ENCODE peak calls at places on chromosome 11, in eight cellular contexts. K, L, F, I, X, C, U and W are unnamed samples.

GRCh38 chr11:6596237-6596877 is 7.1 kb downstream of the RRP8 start:
- DNase-seq in L (no peak), C (no peak), U (no peak), I (no peak), F (no peak), X (no peak), K (no peak), W (no peak)

GRCh38 chr11:123674297-123674696 is 19.9 kb upstream of the SCN3B start:
- DNase-seq in U (no peak), C (no peak), I (no peak), X (peak), F (no peak), K (no peak), L (no peak), W (no peak)

GRCh38 chr11:8099291-8099899 is 18.4 kb downstream of the TUB start:
- DNase-seq in C (peak), I (peak), F (peak), L (peak), K (peak), X (peak), U (peak), W (peak)

GRCh38 chr11:57679396-57679795 is 11.5 kb downstream of the ZDHHC5 start:
- DNase-seq in C (no peak), L (no peak), X (peak), U (no peak), K (no peak), I (no peak), F (no peak), W (no peak)

GRCh38 chr11:69525516-69526452 is 44.3 kb downstream of the LINC01488 start:
- DNase-seq in L (no peak), I (no peak), U (no peak), K (no peak), C (no peak), X (no peak), F (no peak), W (no peak)

GRCh38 chr11:116876656-116877055 is 39.2 kb upstream of the APOA1 start:
- DNase-seq in K (no peak), U (no peak), L (no peak), I (no peak), X (no peak), F (no peak), C (no peak), W (no peak)

GRCh38 chr11:115325523-115325922 is 178.7 kb downstream of the CADM1 start:
- DNase-seq in C (no peak), I (no peak), U (no peak), X (no peak), L (no peak), F (no peak), K (no peak), W (no peak)

GRCh38 chr11:134645576-134645975 is 233.5 kb upstream of the B3GAT1 start:
- DNase-seq in F (no peak), I (no peak), L (no peak), C (no peak), U (no peak), K (peak), X (no peak), W (no peak)

GRCh38 chr11:17734418-17734911 is at the start of gene KCNC1:
- DNase-seq in I (peak), K (no peak), L (no peak), F (peak), X (no peak), C (peak), U (no peak), W (no peak)

GRCh38 chr11:47645500-47645899 is 3.1 kb upstream of the MTCH2 start:
- DNase-seq in K (no peak), L (no peak), C (no peak), X (no peak), U (no peak), F (no peak), I (no peak), W (no peak)

GRCh38 chr11:43561832-43562231 is 118.7 kb upstream of the HSD17B12 start:
- DNase-seq in X (no peak), I (no peak), C (no peak), F (no peak), K (no peak), U (no peak), L (no peak), W (no peak)

GRCh38 chr11:43573233-43573632 is 107.3 kb upstream of the HSD17B12 start:
- DNase-seq in F (peak), K (no peak), C (peak), U (peak), I (no peak), X (no peak), L (no peak), W (no peak)

DNA sequence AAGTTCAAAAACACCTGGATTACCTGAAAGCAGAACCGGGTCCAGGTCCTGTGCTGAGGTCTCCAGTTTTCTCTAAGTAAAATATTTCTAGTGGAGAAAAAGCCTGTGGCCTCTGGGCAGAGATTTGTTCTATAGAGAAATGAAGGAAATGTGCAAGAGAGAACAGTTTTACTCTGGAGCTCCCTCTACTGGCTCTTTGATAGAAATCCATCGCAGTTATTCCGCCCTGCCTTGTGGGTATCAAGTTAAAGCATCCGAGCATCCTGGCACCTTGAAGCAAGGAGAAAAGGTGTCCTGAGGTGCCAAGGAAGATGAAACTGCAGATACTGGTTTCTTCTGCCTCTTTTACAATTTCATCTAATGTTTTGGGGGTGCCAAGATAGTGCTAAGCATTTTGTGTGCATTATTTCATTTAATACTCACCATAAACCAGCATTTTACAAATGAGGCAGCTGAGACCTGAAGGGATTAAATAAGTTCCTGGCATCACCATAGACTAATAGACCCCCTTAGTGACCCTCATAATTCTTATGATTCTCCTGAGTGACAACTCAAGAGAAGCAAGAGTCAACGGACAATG is 113.1 kb upstream of the HSD17B12 start:
- DNase-seq in X (peak), K (no peak), I (peak), F (no peak), L (peak), C (no peak), U (peak), W (peak)
- TF ChIP-seq CTCF in X (peak), K (no peak), I (peak), F (peak), L (peak), C (peak), U (peak), W (peak)

DNA sequence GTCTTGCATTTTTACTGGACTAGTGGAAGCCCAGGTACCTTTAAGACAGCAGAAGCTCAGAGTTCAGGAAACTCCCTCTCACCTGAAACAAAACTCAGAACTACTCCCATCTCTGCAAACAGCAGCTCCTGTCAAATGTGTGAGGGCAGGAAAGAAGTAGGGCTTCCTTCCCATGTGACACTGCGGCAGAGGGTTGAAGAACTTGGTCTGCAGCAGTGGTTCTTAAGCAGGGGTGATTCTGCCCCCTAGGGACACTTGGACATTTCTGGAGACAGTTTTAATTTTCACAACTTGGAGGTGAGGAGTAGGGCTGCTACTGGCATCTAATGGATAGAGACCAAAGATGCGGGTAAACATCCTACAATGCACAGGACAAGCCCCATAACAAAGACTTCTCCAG is 63.4 kb downstream of the RCN1 start:
- DNase-seq in X (no peak), L (no peak), U (peak), I (peak), C (no peak), K (no peak), F (no peak), W (peak)
- TF ChIP-seq CTCF in X (no peak), L (peak), U (peak), I (peak), C (no peak), K (no peak), F (no peak), W (peak)

GRCh38 chr11:76808158-76808557 is 25.0 kb downstream of the TSKU start:
- DNase-seq in C (no peak), U (no peak), X (no peak), L (no peak), F (no peak), I (no peak), K (no peak), W (no peak)

GRCh38 chr11:76808996-76809395 is 25.8 kb downstream of the TSKU start:
- DNase-seq in F (no peak), C (no peak), L (no peak), K (no peak), U (no peak), X (no peak), I (no peak), W (no peak)

GRCh38 chr11:76807206-76807875 is 24.2 kb downstream of the TSKU start:
- DNase-seq in C (peak), U (no peak), F (peak), L (peak), I (peak), K (peak), X (no peak), W (peak)

GRCh38 chr11:76811259-76811658 is 28.1 kb downstream of the TSKU start:
- DNase-seq in X (no peak), C (no peak), I (no peak), K (no peak), F (no peak), L (no peak), U (no peak), W (no peak)

DNA sequence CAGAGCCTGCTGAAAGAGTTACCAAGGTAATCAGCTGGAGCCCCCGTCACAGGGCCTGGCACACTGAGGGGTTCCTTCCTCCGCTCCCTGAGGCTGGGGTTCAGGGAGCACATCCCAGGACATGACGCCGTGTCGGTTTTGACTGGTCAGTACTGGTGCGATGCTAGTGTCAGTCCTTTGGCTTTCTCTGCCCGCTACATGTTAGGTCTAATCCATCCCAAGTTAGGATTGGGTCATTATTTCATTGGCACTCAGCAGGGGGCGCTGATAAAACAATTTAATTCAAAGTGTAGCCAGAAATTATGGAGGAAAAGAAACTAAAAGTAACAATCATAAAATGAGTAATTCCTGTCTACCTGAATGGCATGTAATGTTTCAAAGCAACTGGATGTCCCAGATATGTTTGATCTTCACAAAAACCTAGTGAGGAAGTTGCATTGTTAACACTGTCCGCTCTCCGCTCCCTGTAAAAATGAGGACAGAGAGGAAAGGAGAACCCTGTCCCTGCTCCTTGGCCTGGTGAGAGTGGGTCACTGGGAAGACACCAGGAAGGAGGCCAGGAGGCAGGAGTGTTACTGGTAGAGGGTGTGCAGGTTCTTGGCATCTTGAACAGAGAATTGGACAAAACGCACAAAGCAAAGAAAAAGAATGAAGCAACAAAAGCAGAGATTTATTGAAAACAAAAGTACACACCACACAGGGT is 27.1 kb downstream of the TSKU start:
- DNase-seq in I (no peak), L (no peak), X (peak), U (peak), F (no peak), C (no peak), K (no peak), W (peak)
- TF ChIP-seq CTCF in I (peak), L (peak), X (peak), U (peak), F (no peak), C (peak), K (peak), W (peak)

DNA sequence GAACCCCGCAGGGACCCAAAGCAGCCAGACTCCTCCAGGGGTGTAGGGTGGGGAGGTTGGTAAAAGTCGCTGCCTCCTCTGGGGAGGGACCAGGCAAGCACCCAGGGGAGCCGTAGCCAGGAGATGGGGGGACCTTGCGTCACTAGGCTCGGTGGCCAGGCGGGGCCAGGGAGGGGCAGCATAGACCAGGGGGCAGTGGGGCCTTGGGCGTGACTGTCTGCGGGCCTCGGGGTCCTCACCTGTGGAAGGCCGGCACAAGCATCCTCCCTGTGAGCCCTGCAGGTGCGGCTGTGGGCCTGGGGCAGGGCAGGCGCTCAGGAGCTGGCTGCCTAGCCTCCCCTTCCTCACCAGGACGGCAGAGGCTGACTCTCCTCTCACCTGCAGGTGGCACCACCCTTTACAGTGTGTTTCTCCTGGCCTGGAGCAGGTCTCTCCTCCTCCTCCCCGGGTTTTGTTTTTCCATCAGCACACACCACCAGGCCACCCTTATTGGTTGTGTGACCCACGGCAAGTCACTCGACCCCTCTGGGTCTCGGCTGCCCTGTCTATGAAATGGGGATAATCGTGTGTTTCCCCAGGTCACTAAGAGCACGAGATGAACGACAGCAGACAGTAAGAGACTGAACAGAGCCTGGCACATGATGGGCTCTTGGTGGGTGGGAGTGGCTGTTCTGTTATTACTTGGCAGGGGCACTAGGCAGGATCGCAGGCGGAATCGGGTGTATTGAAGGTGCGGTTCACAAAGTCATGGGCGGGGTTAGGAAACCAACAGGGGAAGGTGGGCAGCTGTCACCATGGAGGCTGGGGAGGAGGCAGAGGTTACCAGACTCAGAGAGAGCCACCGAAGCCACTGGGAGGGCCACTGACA is 52.7 kb downstream of the FLRT1 start:
- DNase-seq in I (no peak), X (no peak), C (no peak), F (no peak), U (peak), K (no peak), L (no peak), W (no peak)
- TF ChIP-seq CTCF in I (peak), X (peak), C (no peak), F (peak), U (peak), K (peak), L (peak), W (peak)

DNA sequence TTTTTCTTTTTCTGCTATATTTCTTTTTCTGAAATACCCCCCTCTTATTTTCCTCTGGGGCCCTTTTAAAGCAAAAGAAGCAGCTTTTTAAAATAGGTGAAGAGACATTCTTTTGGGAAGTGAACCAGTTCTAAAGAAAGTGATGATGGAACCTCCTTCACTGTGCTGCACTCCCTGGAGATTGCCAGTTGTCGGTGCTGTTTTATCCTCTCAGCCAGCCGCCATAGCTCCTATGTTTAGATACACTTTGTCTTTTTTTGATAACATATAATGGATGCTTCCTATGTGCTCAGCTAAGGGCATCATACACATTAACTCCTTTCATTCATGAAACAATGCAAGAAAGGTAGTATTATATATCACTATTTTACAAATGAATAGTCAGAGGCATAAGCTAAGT is 14.0 kb downstream of the CFAP300 start:
- DNase-seq in F (no peak), I (peak), C (no peak), K (no peak), L (no peak), U (no peak), X (no peak), W (no peak)
- TF ChIP-seq CTCF in F (no peak), I (peak), C (peak), K (no peak), L (peak), U (no peak), X (no peak), W (no peak)

GRCh38 chr11:31487848-31488247 is 21.6 kb downstream of the IMMP1L start:
- DNase-seq in F (no peak), U (peak), X (no peak), K (no peak), C (no peak), L (peak), I (peak), W (peak)
- TF ChIP-seq CTCF in F (peak), U (peak), X (peak), K (peak), C (peak), L (peak), I (peak), W (peak)

GRCh38 chr11:112024778-112025678 is at the start of gene DLAT:
- DNase-seq in X (peak), F (peak), I (peak), C (peak), K (peak), L (peak), U (peak), W (peak)
- TF ChIP-seq CTCF in X (no peak), F (no peak), I (no peak), C (no peak), K (no peak), L (no peak), U (no peak), W (no peak)

GRCh38 chr11:92941676-92942571 is 27.5 kb upstream of the MTNR1B start:
- DNase-seq in C (peak), U (peak), X (peak), L (peak), I (peak), F (no peak), K (no peak), W (peak)
- TF ChIP-seq CTCF in C (peak), U (peak), X (peak), L (peak), I (peak), F (peak), K (peak), W (peak)

DNA sequence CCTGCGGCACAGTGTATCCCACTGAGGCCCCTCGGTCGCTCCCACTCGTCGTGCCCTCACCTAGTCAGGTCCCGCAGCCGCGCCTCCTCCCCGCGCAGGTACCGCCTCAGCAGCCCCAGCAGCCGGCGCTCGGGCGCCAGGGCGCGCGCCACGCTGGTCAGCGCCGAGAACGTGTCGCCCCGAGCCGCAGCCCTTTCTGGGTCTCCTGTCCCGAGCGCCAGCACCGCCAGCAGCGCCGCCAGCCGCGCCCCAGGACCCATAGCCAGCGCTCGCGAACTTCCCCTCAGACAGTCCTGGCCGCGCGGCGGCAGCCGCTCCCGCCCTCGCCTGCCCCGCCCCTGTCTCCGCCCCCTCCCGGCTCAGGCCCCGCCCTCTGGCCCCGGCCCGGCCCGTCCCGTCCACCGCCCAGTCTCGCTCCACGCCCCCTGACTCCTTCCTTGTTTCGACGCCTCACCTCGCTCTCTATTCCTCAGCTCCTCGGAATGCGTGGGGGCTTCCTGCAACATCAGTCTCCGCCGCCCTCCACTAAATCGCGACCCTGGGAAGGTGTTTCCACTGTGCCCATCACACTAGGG is at the start of gene P4HA3:
- DNase-seq in I (peak), C (peak), F (peak), U (peak), K (peak), L (no peak), X (peak), W (no peak)
- TF ChIP-seq CTCF in I (peak), C (no peak), F (no peak), U (no peak), K (no peak), L (peak), X (peak), W (peak)

GRCh38 chr11:96265972-96266371 is 77.0 kb downstream of the MAML2 start:
- DNase-seq in I (no peak), X (no peak), K (no peak), U (no peak), C (no peak), L (no peak), F (no peak), W (no peak)

GRCh38 chr11:96265236-96265737 is 77.7 kb downstream of the MAML2 start:
- DNase-seq in I (no peak), X (no peak), C (no peak), K (no peak), U (no peak), F (no peak), L (no peak), W (no peak)

GRCh38 chr11:96264364-96264763 is 78.6 kb downstream of the MAML2 start:
- DNase-seq in U (no peak), L (no peak), I (no peak), C (no peak), F (no peak), X (no peak), K (no peak), W (peak)

GRCh38 chr11:96260526-96260925 is 82.5 kb downstream of the MAML2 start:
- DNase-seq in U (no peak), I (no peak), K (no peak), C (no peak), F (no peak), L (no peak), X (no peak), W (no peak)

DNA sequence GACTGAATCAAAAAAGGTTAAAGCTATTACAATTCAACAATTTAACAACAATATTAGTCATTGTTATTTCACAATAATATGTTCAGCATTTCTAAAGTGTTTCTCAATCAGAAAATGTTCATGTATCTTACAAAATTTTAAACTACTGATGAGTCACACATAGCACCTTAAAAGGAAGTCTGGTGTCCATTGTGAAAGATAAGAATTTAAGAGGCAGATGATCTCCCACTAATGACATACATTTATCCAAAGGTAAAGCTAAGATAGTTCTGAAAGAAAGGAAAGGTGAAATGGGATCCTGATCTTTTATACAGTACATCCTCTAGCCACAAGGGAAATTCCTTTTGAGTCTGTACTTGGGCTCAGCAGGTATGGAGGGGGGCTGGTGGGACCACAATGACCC is 79.6 kb downstream of the MAML2 start:
- DNase-seq in C (no peak), X (peak), U (no peak), L (no peak), K (no peak), I (peak), F (no peak), W (peak)
- TF ChIP-seq CTCF in C (no peak), X (no peak), U (no peak), L (no peak), K (no peak), I (no peak), F (no peak), W (peak)